ENCODE peak calls at places on chromosomes 13 and 19, in ten cellular contexts. U is NCI-H1092 treated with DMSO at 0.1 percent for 48 hours; X is activated CD4-positive, CD25-positive, alpha-beta regulatory T cell treated with anti-CD3 and anti-CD28 coated beads, Interleukin-2, amount 50 U/mL, for 16 hours; F is COR-L47; L is psoas muscle; W is GM20000; I is stimulated activated CD4-positive, alpha-beta T cell treated with anti-CD3 and anti-CD28 coated beads, Interleukin-4, amount 100 ng/mL, for 48 hours; A is ureter; E is uterus; Z is stromal cell of bone marrow. H is an unnamed sample.

GRCh38 chr13:61913183-61913582 is 497.5 kb upstream of the PCDH20 start:
- DNase-seq in U (no peak), X (no peak), F (no peak), L (no peak), W (no peak), I (no peak), A (no peak), E (no peak), Z (no peak), H (no peak)

GRCh38 chr19:16301999-16302694 is 22.5 kb upstream of the KLF2 start:
- DNase-seq in U (no peak), X (no peak), F (no peak), L (peak), W (no peak), I (no peak), A (no peak), E (no peak), Z (no peak), H (no peak)

GRCh38 chr13:73466561-73466960 is 407.8 kb downstream of the KLF5 start:
- DNase-seq in U (no peak), X (no peak), F (no peak), L (no peak), W (no peak), I (no peak), A (no peak), E (no peak), Z (no peak), H (no peak)

GRCh38 chr13:37303610-37304009 is 198.1 kb upstream of the CSNK1A1L start:
- DNase-seq in U (no peak), X (no peak), F (no peak), L (no peak), W (no peak), I (no peak), A (no peak), E (no peak), Z (no peak), H (no peak)

GRCh38 chr13:46296920-46297319 is 85.2 kb downstream of the LRRC63 start:
- DNase-seq in U (no peak), X (no peak), F (no peak), L (no peak), W (no peak), I (no peak), A (no peak), E (no peak), Z (peak), H (no peak)

GRCh38 chr13:74870865-74871264 is 611.1 kb downstream of the TBC1D4 start:
- DNase-seq in U (no peak), X (no peak), F (no peak), L (no peak), W (no peak), I (no peak), A (no peak), E (no peak), Z (no peak), H (no peak)

GRCh38 chr13:47726394-47726793 is 274.7 kb downstream of the SUCLA2 start:
- DNase-seq in U (no peak), X (no peak), F (no peak), L (no peak), W (no peak), I (no peak), A (no peak), E (no peak), Z (no peak), H (no peak)

GRCh38 chr13:90545070-90545840 is 802.2 kb upstream of the MIR17HG start:
- DNase-seq in U (peak), X (no peak), F (no peak), L (no peak), W (no peak), I (no peak), A (no peak), E (no peak), Z (no peak), H (no peak)

GRCh38 chr13:108895220-108895704 is 265.9 kb downstream of the MYO16 start:
- DNase-seq in U (peak), X (no peak), F (peak), L (no peak), W (peak), I (no peak), A (no peak), E (no peak), Z (no peak), H (no peak)

GRCh38 chr19:49896863-49897621 is at the start of gene IL4I1:
- DNase-seq in U (no peak), X (peak), F (no peak), L (no peak), W (peak), I (peak), A (peak), E (no peak), Z (peak), H (peak)

GRCh38 chr19:12141405-12141736 is 1.2 kb upstream of the ZNF20 start:
- DNase-seq in U (no peak), X (no peak), F (no peak), L (no peak), W (no peak), I (no peak), A (no peak), E (no peak), Z (no peak), H (no peak)

GRCh38 chr13:49341517-49341916 is 93.8 kb downstream of the CDADC1 start:
- DNase-seq in U (no peak), X (no peak), F (no peak), L (no peak), W (no peak), I (no peak), A (no peak), E (no peak), Z (no peak), H (no peak)

GRCh38 chr13:107025991-107026390 is 458.1 kb upstream of the ARGLU1 start:
- DNase-seq in U (no peak), X (no peak), F (no peak), L (no peak), W (no peak), I (no peak), A (peak), E (no peak), Z (peak), H (no peak)

GRCh38 chr19:42280761-42281174 is 11.7 kb downstream of the CIC start:
- DNase-seq in U (no peak), X (no peak), F (no peak), L (peak), W (no peak), I (no peak), A (no peak), E (peak), Z (no peak), H (no peak)

GRCh38 chr13:90770334-90770733 is 577.2 kb upstream of the MIR17HG start:
- DNase-seq in U (no peak), X (no peak), F (no peak), L (no peak), W (no peak), I (no peak), A (no peak), E (no peak), Z (no peak), H (no peak)

GRCh38 chr13:50948576-50948975 is 39.0 kb downstream of the RNASEH2B start:
- DNase-seq in U (no peak), X (no peak), F (no peak), L (no peak), W (no peak), I (no peak), A (no peak), E (no peak), Z (no peak), H (no peak)

GRCh38 chr19:46426035-46426505 is 2.7 kb downstream of the PNMA8C start:
- DNase-seq in U (no peak), X (no peak), F (peak), L (no peak), W (no peak), I (no peak), A (no peak), E (no peak), Z (no peak), H (no peak)

GRCh38 chr19:5130371-5131030 is 161.6 kb downstream of the KDM4B start:
- DNase-seq in U (no peak), X (peak), F (no peak), L (no peak), W (peak), I (no peak), A (no peak), E (no peak), Z (no peak), H (peak)

GRCh38 chr13:71067164-71067815 is 799.7 kb downstream of the DACH1 start:
- DNase-seq in U (no peak), X (no peak), F (no peak), L (no peak), W (no peak), I (no peak), A (no peak), E (no peak), Z (no peak), H (no peak)

GRCh38 chr13:111326981-111327642 is 6.7 kb downstream of the TEX29 start:
- DNase-seq in U (no peak), X (no peak), F (no peak), L (no peak), W (no peak), I (no peak), A (peak), E (no peak), Z (no peak), H (no peak)

H was measured in activated T-helper 9 cell treated with anti-CD3 and anti-CD28 coated beads, Interleukin-2, amount 50 U/mL, for 16 hours.